ENCODE peak calls at places on chromosomes 2 and 18, in six cellular contexts. One of them, this sample, is unnamed.

GRCh38 chr2:12770569-12770968 is 53.8 kb downstream of the TRIB2 start:
- DNase-seq in upper lobe of left lung: no peak
- DNase-seq in CD8-positive, alpha-beta T cell: no peak
- DNase-seq in cardiac muscle cell: no peak
- DNase-seq in tibial artery: no peak
- DNase-seq in DND-41: no peak
- DNase-seq in this sample: no peak

GRCh38 chr18:78595924-78596573 is 383.6 kb upstream of the SALL3 start:
- DNase-seq in CD8-positive, alpha-beta T cell: no peak
- DNase-seq in cardiac muscle cell: no peak
- DNase-seq in tibial artery: no peak
- DNase-seq in upper lobe of left lung: peak
- DNase-seq in DND-41: no peak
- DNase-seq in this sample: no peak

GRCh38 chr18:56321470-56321869 is 316.9 kb downstream of the TXNL1 start:
- DNase-seq in CD8-positive, alpha-beta T cell: no peak
- DNase-seq in upper lobe of left lung: no peak
- DNase-seq in DND-41: no peak
- DNase-seq in tibial artery: no peak
- DNase-seq in cardiac muscle cell: peak
- DNase-seq in this sample: no peak

GRCh38 chr18:33097126-33097525 is 324.3 kb upstream of the KLHL14 start:
- DNase-seq in cardiac muscle cell: no peak
- DNase-seq in DND-41: no peak
- DNase-seq in upper lobe of left lung: no peak
- DNase-seq in tibial artery: no peak
- DNase-seq in CD8-positive, alpha-beta T cell: no peak
- DNase-seq in this sample: no peak

GRCh38 chr2:239323473-239323872 is 77.3 kb downstream of the HDAC4 start:
- DNase-seq in cardiac muscle cell: no peak
- DNase-seq in DND-41: peak
- DNase-seq in upper lobe of left lung: no peak
- DNase-seq in CD8-positive, alpha-beta T cell: no peak
- DNase-seq in tibial artery: peak
- DNase-seq in this sample: no peak

GRCh38 chr2:10762651-10763460 is 41.4 kb downstream of the ATP6V1C2 start:
- DNase-seq in tibial artery: no peak
- DNase-seq in DND-41: no peak
- DNase-seq in CD8-positive, alpha-beta T cell: no peak
- DNase-seq in upper lobe of left lung: no peak
- DNase-seq in cardiac muscle cell: peak
- DNase-seq in this sample: no peak

GRCh38 chr18:33282709-33283333 is 157.7 kb downstream of the CCDC178 start:
- DNase-seq in DND-41: no peak
- DNase-seq in upper lobe of left lung: no peak
- DNase-seq in CD8-positive, alpha-beta T cell: no peak
- DNase-seq in tibial artery: peak
- DNase-seq in cardiac muscle cell: no peak
- DNase-seq in this sample: no peak

GRCh38 chr18:61334951-61335736 is 1.9 kb downstream of the CDH20 start:
- DNase-seq in upper lobe of left lung: no peak
- DNase-seq in cardiac muscle cell: no peak
- DNase-seq in CD8-positive, alpha-beta T cell: no peak
- DNase-seq in tibial artery: no peak
- DNase-seq in DND-41: no peak
- DNase-seq in this sample: no peak

GRCh38 chr2:188235364-188235763 is 56.3 kb upstream of the GULP1 start:
- DNase-seq in tibial artery: no peak
- DNase-seq in upper lobe of left lung: no peak
- DNase-seq in CD8-positive, alpha-beta T cell: no peak
- DNase-seq in DND-41: no peak
- DNase-seq in cardiac muscle cell: no peak
- DNase-seq in this sample: no peak

GRCh38 chr2:189522435-189523151 is 58.0 kb downstream of the SLC40A1 start:
- DNase-seq in upper lobe of left lung: no peak
- DNase-seq in tibial artery: no peak
- DNase-seq in CD8-positive, alpha-beta T cell: no peak
- DNase-seq in cardiac muscle cell: no peak
- DNase-seq in DND-41: no peak
- DNase-seq in this sample: no peak

GRCh38 chr2:33292063-33292462 is 184.4 kb upstream of the RASGRP3 start:
- DNase-seq in DND-41: no peak
- DNase-seq in upper lobe of left lung: no peak
- DNase-seq in CD8-positive, alpha-beta T cell: no peak
- DNase-seq in tibial artery: no peak
- DNase-seq in cardiac muscle cell: no peak
- DNase-seq in this sample: no peak

GRCh38 chr2:205484717-205485116 is 197.6 kb upstream of the NRP2 start:
- DNase-seq in upper lobe of left lung: no peak
- DNase-seq in cardiac muscle cell: no peak
- DNase-seq in CD8-positive, alpha-beta T cell: no peak
- DNase-seq in DND-41: no peak
- DNase-seq in tibial artery: no peak
- DNase-seq in this sample: no peak

GRCh38 chr2:237475704-237476107 is 11.3 kb upstream of the MLPH start:
- DNase-seq in DND-41: peak
- DNase-seq in upper lobe of left lung: peak
- DNase-seq in tibial artery: no peak
- DNase-seq in CD8-positive, alpha-beta T cell: no peak
- DNase-seq in cardiac muscle cell: peak
- DNase-seq in this sample: no peak

GRCh38 chr2:216216951-216217903 is 108.1 kb downstream of the XRCC5 start:
- DNase-seq in DND-41: no peak
- DNase-seq in tibial artery: no peak
- DNase-seq in cardiac muscle cell: no peak
- DNase-seq in CD8-positive, alpha-beta T cell: no peak
- DNase-seq in upper lobe of left lung: no peak
- DNase-seq in this sample: no peak

DNA sequence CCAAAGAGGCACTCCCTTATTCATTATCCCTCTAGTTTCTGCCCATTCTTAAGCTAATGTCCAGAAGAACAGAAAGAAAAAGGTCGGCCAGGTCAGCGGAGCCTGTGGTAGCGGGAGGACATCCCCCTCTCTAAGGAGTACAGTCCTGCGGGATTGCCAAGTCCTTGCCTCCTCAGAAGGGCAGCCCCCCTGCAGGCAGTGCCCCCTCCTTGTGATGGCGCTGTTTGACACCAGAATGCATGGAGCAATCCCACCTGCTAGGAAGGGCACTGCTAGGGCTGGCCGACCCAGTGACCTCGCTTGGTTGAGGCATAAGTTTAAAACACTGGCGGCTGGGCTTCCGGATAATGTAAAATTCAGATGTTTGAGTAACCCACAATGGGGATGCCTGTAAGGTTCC is 33.9 kb downstream of the ST6GAL2 start:
- DNase-seq in CD8-positive, alpha-beta T cell: no peak
- DNase-seq in tibial artery: no peak
- DNase-seq in upper lobe of left lung: no peak
- DNase-seq in DND-41: no peak
- DNase-seq in cardiac muscle cell: no peak
- DNase-seq in this sample: no peak
- TF ChIP-seq CTCF in CD8-positive, alpha-beta T cell: no peak
- TF ChIP-seq CTCF in tibial artery: no peak
- TF ChIP-seq CTCF in upper lobe of left lung: no peak
- TF ChIP-seq CTCF in DND-41: no peak
- TF ChIP-seq CTCF in cardiac muscle cell: no peak
- TF ChIP-seq CTCF in this sample: no peak

DNA sequence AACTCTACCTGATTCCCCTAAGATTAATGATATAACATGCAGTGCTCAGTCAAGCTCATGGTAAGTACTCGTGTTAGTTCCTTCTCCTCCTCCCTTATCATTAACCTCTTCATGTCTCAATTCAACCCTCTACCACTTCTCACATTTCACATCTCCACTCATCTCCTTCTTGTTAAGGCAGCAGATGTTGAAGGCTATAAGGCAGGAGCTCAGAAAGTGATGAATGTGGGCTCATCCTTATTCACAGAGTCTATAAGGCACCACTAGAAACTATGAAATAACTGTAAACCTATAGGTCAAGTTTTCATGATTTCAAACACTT is 56.0 kb downstream of the CLHC1 start:
- DNase-seq in upper lobe of left lung: no peak
- DNase-seq in cardiac muscle cell: no peak
- DNase-seq in tibial artery: no peak
- DNase-seq in DND-41: no peak
- DNase-seq in CD8-positive, alpha-beta T cell: no peak
- DNase-seq in this sample: no peak
- TF ChIP-seq CTCF in upper lobe of left lung: no peak
- TF ChIP-seq CTCF in cardiac muscle cell: no peak
- TF ChIP-seq CTCF in tibial artery: no peak
- TF ChIP-seq CTCF in DND-41: no peak
- TF ChIP-seq CTCF in CD8-positive, alpha-beta T cell: no peak
- TF ChIP-seq CTCF in this sample: no peak

GRCh38 chr2:75465317-75465998 is 95.3 kb downstream of the EVA1A start:
- DNase-seq in DND-41: peak
- DNase-seq in CD8-positive, alpha-beta T cell: no peak
- DNase-seq in upper lobe of left lung: no peak
- DNase-seq in tibial artery: no peak
- DNase-seq in cardiac muscle cell: peak
- DNase-seq in this sample: no peak
- TF ChIP-seq CTCF in DND-41: peak
- TF ChIP-seq CTCF in CD8-positive, alpha-beta T cell: no peak
- TF ChIP-seq CTCF in upper lobe of left lung: peak
- TF ChIP-seq CTCF in tibial artery: no peak
- TF ChIP-seq CTCF in cardiac muscle cell: peak
- TF ChIP-seq CTCF in this sample: no peak

GRCh38 chr18:79788096-79789085 is 9.3 kb upstream of the KCNG2 start:
- DNase-seq in cardiac muscle cell: no peak
- DNase-seq in DND-41: no peak
- DNase-seq in upper lobe of left lung: peak
- DNase-seq in tibial artery: peak
- DNase-seq in CD8-positive, alpha-beta T cell: no peak
- DNase-seq in this sample: no peak
- TF ChIP-seq CTCF in cardiac muscle cell: no peak
- TF ChIP-seq CTCF in DND-41: peak
- TF ChIP-seq CTCF in upper lobe of left lung: no peak
- TF ChIP-seq CTCF in tibial artery: no peak
- TF ChIP-seq CTCF in CD8-positive, alpha-beta T cell: no peak
- TF ChIP-seq CTCF in this sample: peak

GRCh38 chr2:19774788-19775156 is 127.0 kb downstream of the TTC32 start:
- DNase-seq in cardiac muscle cell: peak
- DNase-seq in tibial artery: no peak
- DNase-seq in CD8-positive, alpha-beta T cell: no peak
- DNase-seq in upper lobe of left lung: no peak
- DNase-seq in DND-41: no peak
- DNase-seq in this sample: no peak

GRCh38 chr2:19764998-19765397 is 136.8 kb downstream of the TTC32 start:
- DNase-seq in CD8-positive, alpha-beta T cell: no peak
- DNase-seq in DND-41: no peak
- DNase-seq in upper lobe of left lung: no peak
- DNase-seq in cardiac muscle cell: no peak
- DNase-seq in tibial artery: no peak
- DNase-seq in this sample: no peak

GRCh38 chr2:19767876-19768275 is 133.9 kb downstream of the TTC32 start:
- DNase-seq in cardiac muscle cell: no peak
- DNase-seq in tibial artery: no peak
- DNase-seq in upper lobe of left lung: no peak
- DNase-seq in DND-41: no peak
- DNase-seq in CD8-positive, alpha-beta T cell: no peak
- DNase-seq in this sample: no peak

GRCh38 chr2:19772981-19773380 is 128.8 kb downstream of the TTC32 start:
- DNase-seq in DND-41: no peak
- DNase-seq in tibial artery: no peak
- DNase-seq in cardiac muscle cell: no peak
- DNase-seq in upper lobe of left lung: no peak
- DNase-seq in CD8-positive, alpha-beta T cell: no peak
- DNase-seq in this sample: no peak

DNA sequence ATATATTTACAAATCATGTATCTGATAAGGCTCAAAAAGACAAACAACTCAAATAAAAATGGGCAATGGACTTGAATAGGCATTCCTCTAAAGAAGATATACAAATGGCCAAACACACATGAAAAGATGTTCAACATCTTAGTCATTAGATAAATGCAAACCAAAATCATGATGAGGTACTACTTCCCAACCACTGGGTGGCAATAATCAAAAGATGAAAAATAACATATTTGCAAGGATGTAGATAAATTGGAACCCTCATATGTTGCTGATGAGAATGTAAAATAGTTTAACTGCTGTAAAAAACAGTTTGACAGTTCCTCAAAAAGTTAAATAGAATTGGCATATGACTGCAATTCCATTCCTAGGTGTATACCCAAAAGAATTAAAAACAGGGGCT is 132.3 kb downstream of the TTC32 start:
- DNase-seq in upper lobe of left lung: no peak
- DNase-seq in CD8-positive, alpha-beta T cell: no peak
- DNase-seq in tibial artery: no peak
- DNase-seq in DND-41: no peak
- DNase-seq in cardiac muscle cell: no peak
- DNase-seq in this sample: no peak
- TF ChIP-seq CTCF in upper lobe of left lung: no peak
- TF ChIP-seq CTCF in CD8-positive, alpha-beta T cell: no peak
- TF ChIP-seq CTCF in tibial artery: peak
- TF ChIP-seq CTCF in DND-41: peak
- TF ChIP-seq CTCF in cardiac muscle cell: peak
- TF ChIP-seq CTCF in this sample: peak